ENCODE peak calls at places on chromosomes 11 and 22, in four cellular contexts. R is GM23338, Q is cardiac fibroblast, B is AG09309. J is an unnamed sample.
A peak's percentile ranks its signal among the peaks of the same experiment; 100 is the strongest.

GRCh38 chr11:68282141-68282860 is 10.5 kb upstream of the C11orf24 start:
- DNase-seq in B (no peak), R (no peak), Q (no peak), J (peak; percentile 74)

GRCh38 chr11:111523343-111523742 is 8.8 kb downstream of the HOATZ start:
- DNase-seq in B (no peak), R (no peak), Q (no peak), J (no peak)

GRCh38 chr11:100730266-100730665 is 43.2 kb downstream of the ARHGAP42 start:
- DNase-seq in B (peak; percentile 94), Q (no peak), R (no peak), J (no peak)

GRCh38 chr11:118889796-118890195 is 6.1 kb downstream of the CXCR5 start:
- DNase-seq in B (peak; percentile 51), R (no peak), Q (peak; percentile 72), J (no peak)

GRCh38 chr11:16871368-16871767 is 132.9 kb downstream of the C11orf58 start:
- DNase-seq in B (no peak), Q (no peak), R (no peak), J (no peak)

GRCh38 chr11:17672469-17672868 is 46.9 kb upstream of the MYOD1 start:
- DNase-seq in Q (no peak), R (no peak), B (no peak), J (no peak)

GRCh38 chr11:103947566-103947919 is 88.9 kb upstream of the DDI1 start:
- DNase-seq in Q (peak; percentile 50), R (no peak), B (peak; percentile 38), J (no peak)

GRCh38 chr11:4626207-4627105 is 10.8 kb upstream of the OR51D1 start:
- DNase-seq in B (no peak), Q (peak; percentile 89), R (peak; percentile 93), J (no peak)

GRCh38 chr11:2134022-2135010 is 4.9 kb downstream of the IGF2 start:
- DNase-seq in R (no peak), B (no peak), Q (no peak), J (no peak)

GRCh38 chr11:42770444-42771065 is 541.2 kb upstream of the API5 start:
- DNase-seq in B (no peak), Q (peak; percentile 39), R (peak; percentile 48), J (peak; percentile 28)

GRCh38 chr11:28619870-28620540 is 511.8 kb downstream of the METTL15 start:
- DNase-seq in Q (peak; percentile 59), R (no peak), B (no peak), J (no peak)

GRCh38 chr11:13287026-13287425 is 9.4 kb downstream of the BMAL1 start:
- DNase-seq in Q (no peak), B (no peak), R (no peak), J (no peak)

GRCh38 chr11:126790550-126790981 is 210.0 kb downstream of the KIRREL3 start:
- DNase-seq in B (peak; percentile 90), R (peak; percentile 38), Q (peak; percentile 88), J (no peak)

GRCh38 chr11:6757373-6757967 is 14.3 kb downstream of the OR2AG2 start:
- DNase-seq in B (peak; percentile 27), Q (peak; percentile 76), R (peak; percentile 81), J (peak; percentile 39)

GRCh38 chr11:128302425-128303186 is 284.8 kb downstream of the ETS1 start:
- DNase-seq in Q (no peak), R (no peak), B (no peak), J (peak; percentile 38)

GRCh38 chr11:21133244-21133643 is 463.9 kb downstream of the NELL1 start:
- DNase-seq in B (no peak), Q (no peak), R (no peak), J (no peak)

GRCh38 chr11:14593671-14594070 is 49.9 kb upstream of the PDE3B start:
- DNase-seq in Q (no peak), R (no peak), B (no peak), J (no peak)

GRCh38 chr11:108543316-108543955 is 45.3 kb upstream of the POGLUT3 start:
- DNase-seq in Q (no peak), R (no peak), B (no peak), J (no peak)

GRCh38 chr11:116452447-116452846 is 320.3 kb downstream of the BUD13 start:
- DNase-seq in B (no peak), Q (no peak), R (no peak), J (no peak)

GRCh38 chr22:26564181-26564580 is 25.8 kb downstream of the TPST2 start:
- DNase-seq in R (no peak), B (no peak), Q (no peak), J (no peak)

GRCh38 chr11:110434952-110435779 is 5.4 kb downstream of the FDX1 start:
- DNase-seq in B (no peak), Q (peak; percentile 13), R (peak; percentile 69), J (no peak)

GRCh38 chr22:43996170-43996980 is 27.7 kb upstream of the PARVB start:
- DNase-seq in R (no peak), B (no peak), Q (no peak), J (peak; percentile 83)

GRCh38 chr22:39960791-39961746 is 872 bp downstream of the TMA7B start:
- DNase-seq in R (no peak), Q (peak; percentile 95), B (peak; percentile 77), J (peak; percentile 85)

GRCh38 chr11:65931773-65932557 is 12.7 kb downstream of the DRAP1 start:
- DNase-seq in R (peak; percentile 62), Q (peak; percentile 4), B (no peak), J (no peak)

GRCh38 chr22:26172389-26172990 is 3.2 kb downstream of the SEZ6L start:
- DNase-seq in Q (peak; percentile 27), R (peak; percentile 87), B (no peak), J (peak; percentile 65)

GRCh38 chr11:108593910-108594434 is 404 bp upstream of the EXPH5 start:
- DNase-seq in Q (no peak), B (no peak), R (no peak), J (no peak)

GRCh38 chr11:114162719-114163123 is 103.2 kb downstream of the ZBTB16 start:
- DNase-seq in Q (peak; percentile 100), B (peak; percentile 94), R (no peak), J (no peak)

GRCh38 chr11:45864041-45864440 is 16.8 kb downstream of the CRY2 start:
- DNase-seq in Q (no peak), R (no peak), B (no peak), J (no peak)

GRCh38 chr11:118933486-118933885 is 7.8 kb upstream of the BCL9L start:
- DNase-seq in B (no peak), Q (no peak), R (no peak), J (no peak)

GRCh38 chr11:15911377-15912044 is 444.8 kb downstream of the SOX6 start:
- DNase-seq in Q (peak; percentile 70), B (no peak), R (no peak), J (no peak)

GRCh38 chr11:43579171-43579918 is 101.2 kb upstream of the HSD17B12 start:
- DNase-seq in Q (peak; percentile 44), R (peak; percentile 85), B (no peak), J (peak; percentile 76)

GRCh38 chr22:47124946-47125345 is 362.5 kb downstream of the TBC1D22A start:
- DNase-seq in Q (no peak), R (peak; percentile 23), B (no peak), J (no peak)

GRCh38 chr22:45889093-45889538 is 87.8 kb downstream of the WNT7B start:
- DNase-seq in Q (no peak), B (no peak), R (no peak), J (no peak)

GRCh38 chr11:46672381-46672839 is 28.0 kb downstream of the ARHGAP1 start:
- DNase-seq in B (no peak), R (no peak), Q (no peak), J (no peak)

GRCh38 chr22:22799561-22799960 is 88.1 kb upstream of the IGLL5 start:
- DNase-seq in Q (no peak), B (no peak), R (no peak), J (no peak)

GRCh38 chr22:28141614-28142013 is 222.6 kb upstream of the PITPNB start:
- DNase-seq in Q (peak; percentile 81), B (peak; percentile 65), R (no peak), J (no peak)

GRCh38 chr11:36153581-36153980 is 135.6 kb downstream of the COMMD9 start:
- DNase-seq in Q (no peak), B (no peak), R (peak; percentile 61), J (no peak)

GRCh38 chr11:125263268-125263790 is 98.8 kb downstream of the PKNOX2 start:
- DNase-seq in R (peak; percentile 98), B (peak; percentile 99), Q (peak; percentile 97), J (no peak)

GRCh38 chr22:20079745-20080444 is at the start of gene DGCR8:
- DNase-seq in B (peak; percentile 66), R (peak; percentile 96), Q (peak; percentile 93), J (peak; percentile 98)

DNA sequence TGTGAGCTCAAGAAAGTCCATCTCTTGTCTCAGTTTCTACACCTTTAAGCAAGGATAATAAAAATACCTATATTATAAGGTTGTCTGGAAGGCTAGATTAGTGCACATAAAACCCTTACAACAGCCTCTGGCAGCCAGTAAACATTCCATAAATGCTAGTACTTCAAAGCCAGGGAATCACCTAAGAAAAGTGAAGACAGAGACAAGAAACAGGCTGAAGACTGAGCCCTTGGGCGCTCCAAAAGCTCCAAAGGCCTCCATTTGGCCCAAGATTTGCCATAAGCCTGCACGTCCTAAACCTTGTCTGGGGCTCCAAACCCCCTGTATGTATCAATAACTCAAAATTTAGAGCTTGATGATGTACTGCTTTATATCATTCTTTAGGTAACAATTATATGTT is 52.2 kb upstream of the AKIP1 start:
- DNase-seq in R (no peak), B (no peak), Q (no peak), J (no peak)
- TF ChIP-seq CTCF in R (no peak), B (no peak), Q (no peak), J (no peak)

GRCh38 chr11:62791501-62792192 is at the start of gene TMEM223:
- DNase-seq in B (no peak), Q (peak; percentile 74), R (peak; percentile 94), J (peak; percentile 92)
- TF ChIP-seq CTCF in B (no peak), Q (no peak), R (peak; percentile 24), J (no peak)

DNA sequence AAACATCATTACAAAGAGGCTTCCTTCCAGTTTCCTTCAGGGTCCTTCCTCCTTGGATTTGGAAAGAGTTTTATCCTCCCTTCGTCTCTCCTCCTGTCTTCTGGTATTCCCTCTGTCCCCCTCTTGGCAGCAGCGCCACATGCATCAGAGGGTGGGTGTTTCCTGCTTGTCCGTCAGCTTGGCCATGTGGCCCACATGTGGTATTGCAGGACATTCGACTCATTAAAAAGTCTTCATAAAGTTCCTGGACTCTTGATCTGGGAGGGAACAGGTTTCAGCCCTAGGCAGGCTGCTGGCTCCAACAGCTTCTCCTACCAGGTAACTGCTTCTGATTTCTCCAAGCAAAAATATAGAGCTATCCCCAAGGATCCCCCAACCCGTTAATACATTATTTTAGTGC is 189.8 kb downstream of the CSNK2A3 start:
- DNase-seq in R (peak; percentile 60), B (no peak), Q (no peak), J (no peak)
- TF ChIP-seq CTCF in R (peak; percentile 19), B (no peak), Q (no peak), J (no peak)

DNA sequence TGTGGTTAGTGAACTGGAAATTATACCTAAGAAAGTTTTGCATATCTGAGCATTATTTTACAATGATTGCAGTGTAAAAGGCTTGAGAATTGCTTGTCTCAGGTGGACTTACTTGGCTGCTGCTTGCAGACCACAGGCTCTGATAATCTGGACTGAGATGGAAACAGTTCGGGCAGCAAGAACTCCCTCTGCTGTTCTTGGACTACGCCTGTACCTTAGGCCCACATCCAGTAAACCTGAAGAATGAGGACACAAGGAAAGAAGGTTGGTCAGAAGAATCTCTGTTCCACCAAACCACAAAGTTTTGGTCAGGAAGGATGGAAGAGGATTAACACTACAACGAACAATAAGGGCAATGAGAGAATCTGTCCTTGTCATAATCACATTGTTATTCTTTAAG is 80.1 kb downstream of the C2CD3 start:
- DNase-seq in Q (peak; percentile 10), B (no peak), R (no peak), J (no peak)
- TF ChIP-seq CTCF in Q (peak; percentile 8), B (peak; percentile 33), R (peak; percentile 22), J (peak; percentile 42)

GRCh38 chr22:42614312-42615091 is at the start of gene POLDIP3:
- DNase-seq in Q (peak; percentile 99), B (peak; percentile 93), R (peak; percentile 99), J (peak; percentile 99)
- TF ChIP-seq CTCF in Q (peak; percentile 16), B (peak; percentile 35), R (peak; percentile 30), J (peak; percentile 36)

J was measured in GM13977.